ENCODE peak calls at places on chromosome 19, in seven cellular contexts. A is AG10803, M is psoas muscle, Q is A673, E is tibial artery, H is BJ, N is AG09309. O is an unnamed sample.

GRCh38 chr19:10419646-10420443 is 493 bp upstream of the PDE4A start:
- DNase-seq in A (no peak), H (no peak), N (no peak), E (no peak), M (no peak), Q (peak), O (peak)

GRCh38 chr19:21483589-21484170 is 21.7 kb upstream of the ZNF429 start:
- DNase-seq in N (no peak), E (no peak), H (no peak), M (peak), Q (peak), A (peak), O (peak)

GRCh38 chr19:33333615-33334014 is 31.3 kb upstream of the CEBPA start:
- DNase-seq in Q (no peak), A (no peak), E (no peak), N (no peak), M (no peak), H (no peak), O (no peak)

GRCh38 chr19:55080915-55081772 is 5.5 kb downstream of the EPS8L1 start:
- DNase-seq in M (peak), A (peak), N (no peak), H (no peak), E (no peak), Q (peak), O (peak)

GRCh38 chr19:52662631-52663030 is 24.5 kb upstream of the ZNF83 start:
- DNase-seq in H (no peak), E (no peak), Q (no peak), N (no peak), M (no peak), A (no peak), O (no peak)

GRCh38 chr19:35262101-35262761 is 6.5 kb upstream of the USF2 start:
- DNase-seq in E (no peak), A (no peak), M (no peak), N (no peak), Q (no peak), H (no peak), O (no peak)

GRCh38 chr19:44741841-44742352 is 6.6 kb upstream of the BCL3 start:
- DNase-seq in Q (peak), M (peak), E (peak), N (peak), H (peak), A (peak), O (peak)

GRCh38 chr19:1690570-1691307 is 38.3 kb upstream of the TCF3 start:
- DNase-seq in E (no peak), A (no peak), N (no peak), H (no peak), M (no peak), Q (peak), O (peak)

GRCh38 chr19:46489445-46490272 is 6.0 kb downstream of the PNMA8B start:
- DNase-seq in A (peak), H (no peak), E (peak), Q (no peak), N (no peak), M (peak), O (peak)

GRCh38 chr19:40750035-40750284 is 317 bp downstream of the ACTMAP start:
- DNase-seq in Q (no peak), M (no peak), H (no peak), A (no peak), E (no peak), N (no peak), O (no peak)

GRCh38 chr19:370641-371330 is 26.2 kb upstream of the MIER2 start:
- DNase-seq in Q (no peak), E (no peak), A (no peak), M (no peak), N (no peak), H (no peak), O (no peak)

GRCh38 chr19:13214036-13214730 is 64.0 kb downstream of the IER2 start:
- DNase-seq in M (no peak), E (no peak), A (no peak), H (no peak), N (no peak), Q (no peak), O (no peak)

GRCh38 chr19:45069056-45069455 is 7.2 kb downstream of the ZNF296 start:
- DNase-seq in E (no peak), Q (no peak), A (no peak), M (no peak), H (no peak), N (no peak), O (peak)

GRCh38 chr19:13054605-13055212 is 47.9 kb downstream of the LYL1 start:
- DNase-seq in H (no peak), Q (no peak), N (no peak), E (no peak), A (no peak), M (no peak), O (no peak)

GRCh38 chr19:54162241-54162805 is 2.8 kb upstream of the LENG1 start:
- DNase-seq in H (no peak), M (peak), Q (peak), E (peak), N (no peak), A (peak), O (peak)

GRCh38 chr19:12778020-12778904 is 2.9 kb upstream of the HOOK2 start:
- DNase-seq in A (peak), E (peak), H (no peak), M (peak), N (no peak), Q (peak), O (peak)

GRCh38 chr19:23283925-23284324 is 33.7 kb upstream of the ZNF724 start:
- DNase-seq in Q (peak), H (no peak), E (peak), N (no peak), M (peak), A (peak), O (peak)

GRCh38 chr19:45558399-45558878 is 26.2 kb downstream of the OPA3 start:
- DNase-seq in N (no peak), A (no peak), E (no peak), Q (peak), H (no peak), M (no peak), O (peak)

GRCh38 chr19:55699221-55699620 is 24.2 kb downstream of the EPN1 start:
- DNase-seq in A (no peak), E (no peak), Q (no peak), M (no peak), N (no peak), H (no peak), O (no peak)

GRCh38 chr19:44207126-44207803 is 5.1 kb upstream of the ZNF227 start:
- DNase-seq in E (peak), N (peak), H (peak), A (peak), M (peak), Q (peak), O (peak)

GRCh38 chr19:40578442-40578908 is 1.8 kb downstream of the SHKBP1 start:
- DNase-seq in Q (peak), H (no peak), M (no peak), N (no peak), A (no peak), E (no peak), O (peak)

GRCh38 chr19:5953034-5953589 is 24.8 kb downstream of the RANBP3 start:
- DNase-seq in A (peak), M (no peak), H (no peak), N (no peak), Q (peak), E (no peak), O (peak)
- H3K4me3 ChIP-seq in A (peak), M (no peak), H (no peak), N (no peak), Q (no peak), E (no peak), O (no peak)

GRCh38 chr19:58277748-58278147 is 1.0 kb upstream of the ZNF8 start:
- DNase-seq in N (no peak), Q (no peak), A (no peak), M (no peak), H (no peak), E (no peak), O (no peak)

GRCh38 chr19:58279042-58279924 is 528 bp downstream of the ZNF8 start:
- DNase-seq in A (peak), M (peak), H (no peak), Q (peak), E (peak), N (peak), O (peak)

GRCh38 chr19:58277197-58277596 is 1.6 kb upstream of the ZNF8 start:
- DNase-seq in A (no peak), E (no peak), M (no peak), N (no peak), H (no peak), Q (no peak), O (no peak)

GRCh38 chr19:58278156-58279041 is at the start of gene ZNF8:
- DNase-seq in A (peak), Q (peak), E (peak), M (peak), N (peak), H (peak), O (peak)

GRCh38 chr19:58279925-58280316 is 1.2 kb downstream of the ZNF8 start:
- DNase-seq in M (no peak), N (no peak), H (no peak), Q (no peak), A (no peak), E (no peak), O (no peak)
- TF ChIP-seq CTCF in M (no peak), N (no peak), H (no peak), Q (no peak), A (no peak), E (no peak), O (no peak)

GRCh38 chr19:38662508-38663155 is 15.2 kb downstream of the ACTN4 start:
- DNase-seq in E (no peak), M (no peak), H (no peak), N (no peak), Q (no peak), A (no peak), O (no peak)
- H3K4me3 ChIP-seq in E (peak), M (peak), H (no peak), N (no peak), Q (no peak), A (no peak), O (no peak)

DNA sequence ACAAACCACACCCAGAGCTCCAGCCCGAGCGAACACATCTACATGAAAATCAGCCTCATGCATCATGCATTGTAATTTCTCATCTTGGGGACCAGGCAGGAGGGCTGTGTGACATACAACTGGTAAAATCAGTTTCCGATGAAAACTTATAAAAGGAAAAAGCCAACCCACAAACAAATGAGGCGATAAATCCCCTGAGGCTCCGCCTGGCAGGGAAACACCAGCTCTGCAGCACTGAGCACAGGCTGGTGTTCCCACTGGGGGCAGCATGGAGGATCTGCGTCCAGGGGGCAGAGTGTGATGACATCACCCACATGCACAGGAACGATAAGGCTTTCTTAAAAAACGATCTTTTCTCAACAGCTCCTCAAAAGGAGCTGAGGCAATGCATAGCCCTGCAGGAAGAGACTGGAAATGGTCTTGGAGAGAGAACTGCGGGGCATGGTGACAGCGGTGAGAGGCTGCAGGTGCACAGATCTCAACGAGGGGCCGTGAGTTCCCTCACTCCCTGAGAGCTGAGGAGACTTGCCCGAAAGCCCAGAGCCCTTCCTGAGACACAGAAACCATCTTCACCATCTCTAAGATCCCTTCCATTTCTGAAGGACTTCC is 24.6 kb downstream of the SH3GL1 start:
- DNase-seq in H (no peak), A (peak), Q (peak), N (peak), M (peak), E (peak), O (peak)
- TF ChIP-seq CTCF in H (peak), A (peak), Q (peak), N (peak), M (peak), E (peak), O (peak)

DNA sequence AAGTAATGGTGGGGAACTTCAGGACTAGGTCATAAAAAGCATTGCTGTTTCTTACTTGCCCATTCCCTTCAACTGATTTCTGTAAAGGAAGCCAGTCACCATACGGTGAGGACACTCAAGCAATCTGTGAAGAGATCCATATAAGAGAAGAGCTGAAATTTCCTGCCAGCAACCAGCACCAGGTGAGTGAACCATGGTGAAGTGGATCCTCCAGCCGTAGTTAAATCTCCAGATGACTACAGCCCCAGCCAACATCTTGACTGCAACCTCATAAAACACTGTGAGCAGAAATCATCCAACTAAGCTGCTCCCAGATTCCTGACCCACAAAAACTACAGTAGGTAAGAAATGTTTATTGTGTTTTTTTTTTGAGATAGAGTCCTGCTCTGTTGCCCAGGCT is 3.8 kb upstream of the SLC6A16 start:
- DNase-seq in H (no peak), N (no peak), M (no peak), A (no peak), E (no peak), Q (no peak), O (no peak)
- H3K4me3 ChIP-seq in H (no peak), N (no peak), M (no peak), A (no peak), E (no peak), Q (no peak), O (no peak)